ENCODE peak calls at places on chromosome 3, in eight cellular contexts. H is posterior vena cava, K is IMR-90, Y is NCI-H748 treated with DMSO at 0.1 percent for 48 hours, M is MCF 10A, W is anterior cingulate cortex, D is T-helper 17 cell, N is PC-3. F is an unnamed sample.

GRCh38 chr3:59446775-59447465 is 397.1 kb upstream of the CFAP20DC start:
- DNase-seq in H (no peak), K (no peak), Y (peak), M (no peak), W (no peak), D (no peak), N (peak), F (no peak)

GRCh38 chr3:179771797-179772196 is 119.0 kb downstream of the USP13 start:
- DNase-seq in H (no peak), K (no peak), Y (no peak), M (no peak), W (no peak), D (no peak), N (no peak), F (no peak)

GRCh38 chr3:44439499-44440295 is 37.8 kb downstream of the ZNF445 start:
- DNase-seq in H (peak), K (peak), Y (no peak), M (no peak), W (peak), D (peak), N (no peak), F (no peak)

GRCh38 chr3:52025453-52025852 is 29.8 kb upstream of the RPL29 start:
- DNase-seq in H (no peak), K (no peak), Y (no peak), M (no peak), W (no peak), D (no peak), N (no peak), F (no peak)

GRCh38 chr3:150429767-150430166 is 21.7 kb downstream of the TSC22D2 start:
- DNase-seq in H (no peak), K (no peak), Y (no peak), M (no peak), W (no peak), D (no peak), N (no peak), F (no peak)

GRCh38 chr3:121747976-121748375 is 1.6 kb downstream of the GOLGB1 start:
- DNase-seq in H (no peak), K (no peak), Y (no peak), M (no peak), W (no peak), D (no peak), N (no peak), F (no peak)

GRCh38 chr3:177824190-177824786 is 627.0 kb upstream of the TBL1XR1 start:
- DNase-seq in H (peak), K (peak), Y (no peak), M (peak), W (no peak), D (no peak), N (peak), F (no peak)

GRCh38 chr3:183371672-183371968 is 56.8 kb downstream of the MCF2L2 start:
- DNase-seq in H (no peak), K (no peak), Y (no peak), M (peak), W (no peak), D (no peak), N (peak), F (no peak)

GRCh38 chr3:149800693-149801092 is 8.3 kb upstream of the ANKUB1 start:
- DNase-seq in H (no peak), K (no peak), Y (no peak), M (no peak), W (no peak), D (no peak), N (no peak), F (no peak)

GRCh38 chr3:167657684-167658225 is 4.0 kb upstream of the WDR49 start:
- DNase-seq in H (no peak), K (no peak), Y (no peak), M (no peak), W (no peak), D (no peak), N (no peak), F (no peak)

GRCh38 chr3:193857996-193858395 is 265.0 kb downstream of the OPA1 start:
- DNase-seq in H (no peak), K (peak), Y (no peak), M (peak), W (no peak), D (no peak), N (peak), F (no peak)

GRCh38 chr3:123412811-123413588 is 35.9 kb downstream of the ADCY5 start:
- DNase-seq in H (no peak), K (no peak), Y (no peak), M (no peak), W (no peak), D (no peak), N (no peak), F (no peak)

GRCh38 chr3:52529376-52530333 is 4.0 kb downstream of the NT5DC2 start:
- DNase-seq in H (peak), K (peak), Y (no peak), M (peak), W (no peak), D (no peak), N (no peak), F (no peak)

GRCh38 chr3:131850223-131850622 is 184.6 kb downstream of the CPNE4 start:
- DNase-seq in H (no peak), K (no peak), Y (no peak), M (no peak), W (no peak), D (no peak), N (no peak), F (no peak)

GRCh38 chr3:195549931-195550519 is 6.9 kb upstream of the PPP1R2 start:
- DNase-seq in H (no peak), K (no peak), Y (no peak), M (no peak), W (no peak), D (peak), N (no peak), F (no peak)

GRCh38 chr3:175651716-175652115 is 792.6 kb downstream of the NAALADL2 start:
- DNase-seq in H (no peak), K (peak), Y (no peak), M (no peak), W (no peak), D (no peak), N (no peak), F (peak)

GRCh38 chr3:182238141-182238540 is 526.4 kb downstream of the SOX2 start:
- DNase-seq in H (no peak), K (no peak), Y (no peak), M (no peak), W (peak), D (no peak), N (no peak), F (no peak)

GRCh38 chr3:118480101-118480860 is 554.4 kb downstream of the IGSF11 start:
- DNase-seq in H (no peak), K (no peak), Y (no peak), M (no peak), W (no peak), D (no peak), N (no peak), F (no peak)

GRCh38 chr3:159189994-159190669 is 388.3 kb downstream of the MFSD1 start:
- DNase-seq in H (no peak), K (no peak), Y (no peak), M (peak), W (no peak), D (no peak), N (peak), F (no peak)

GRCh38 chr3:143442761-143443477 is 323.3 kb downstream of the CHST2 start:
- DNase-seq in H (no peak), K (peak), Y (no peak), M (no peak), W (no peak), D (no peak), N (peak), F (no peak)

GRCh38 chr3:23830869-23831484 is 25.2 kb downstream of the UBE2E1 start:
- DNase-seq in H (no peak), K (no peak), Y (no peak), M (peak), W (no peak), D (no peak), N (no peak), F (no peak)

GRCh38 chr3:71416868-71417267 is 166.7 kb downstream of the FOXP1 start:
- DNase-seq in H (no peak), K (no peak), Y (no peak), M (peak), W (no peak), D (no peak), N (peak), F (no peak)

GRCh38 chr3:118543823-118544222 is 490.8 kb downstream of the IGSF11 start:
- DNase-seq in H (no peak), K (no peak), Y (no peak), M (no peak), W (no peak), D (no peak), N (no peak), F (no peak)

GRCh38 chr3:177595789-177596188 is 398.5 kb upstream of the TBL1XR1 start:
- DNase-seq in H (no peak), K (peak), Y (no peak), M (no peak), W (no peak), D (no peak), N (no peak), F (no peak)

GRCh38 chr3:132464066-132464465 is 46.8 kb downstream of the DNAJC13 start:
- DNase-seq in H (no peak), K (peak), Y (no peak), M (no peak), W (no peak), D (no peak), N (peak), F (no peak)

GRCh38 chr3:166243511-166243910 is 406.3 kb upstream of the BCHE start:
- DNase-seq in H (no peak), K (no peak), Y (no peak), M (peak), W (no peak), D (no peak), N (no peak), F (no peak)

GRCh38 chr3:159761826-159762225 is 226.8 kb upstream of the IL12A start:
- DNase-seq in H (no peak), K (no peak), Y (no peak), M (no peak), W (no peak), D (no peak), N (no peak), F (no peak)

GRCh38 chr3:127113571-127113891 is 79.4 kb upstream of the PRR23E start:
- DNase-seq in H (no peak), K (no peak), Y (no peak), M (no peak), W (no peak), D (no peak), N (peak), F (no peak)

GRCh38 chr3:158918008-158918407 is 116.2 kb downstream of the MFSD1 start:
- DNase-seq in H (no peak), K (peak), Y (no peak), M (peak), W (peak), D (no peak), N (peak), F (no peak)

GRCh38 chr3:51966016-51966415 is 1.2 kb downstream of the PCBP4 start:
- DNase-seq in H (no peak), K (no peak), Y (no peak), M (no peak), W (peak), D (no peak), N (no peak), F (no peak)

GRCh38 chr3:30655187-30655812 is 48.9 kb downstream of the TGFBR2 start:
- DNase-seq in H (no peak), K (peak), Y (peak), M (no peak), W (no peak), D (no peak), N (peak), F (no peak)

GRCh38 chr3:55202320-55202719 is 274.5 kb upstream of the LRTM1 start:
- DNase-seq in H (no peak), K (peak), Y (no peak), M (peak), W (no peak), D (no peak), N (peak), F (no peak)

GRCh38 chr3:109643590-109643989 is 306.2 kb upstream of the DPPA4 start:
- DNase-seq in H (no peak), K (peak), Y (no peak), M (peak), W (no peak), D (no peak), N (peak), F (no peak)

GRCh38 chr3:57805263-57805662 is 49.2 kb downstream of the SLMAP start:
- DNase-seq in H (no peak), K (no peak), Y (no peak), M (no peak), W (no peak), D (no peak), N (no peak), F (no peak)

GRCh38 chr3:81894598-81894997 is 133.2 kb upstream of the GBE1 start:
- DNase-seq in H (no peak), K (no peak), Y (no peak), M (no peak), W (no peak), D (no peak), N (no peak), F (no peak)

GRCh38 chr3:100971776-100972175 is 21.4 kb downstream of the ABI3BP start:
- DNase-seq in H (no peak), K (no peak), Y (no peak), M (no peak), W (no peak), D (no peak), N (no peak), F (no peak)

GRCh38 chr3:149390772-149391212 is 13.3 kb upstream of the TM4SF1 start:
- DNase-seq in H (no peak), K (peak), Y (no peak), M (peak), W (no peak), D (no peak), N (peak), F (no peak)

GRCh38 chr3:145963111-145963510 is 197.9 kb downstream of the PLOD2 start:
- DNase-seq in H (no peak), K (no peak), Y (no peak), M (no peak), W (no peak), D (no peak), N (no peak), F (no peak)

GRCh38 chr3:45544024-45544718 is 50.4 kb upstream of the LIMD1 start:
- DNase-seq in H (no peak), K (no peak), Y (no peak), M (no peak), W (no peak), D (no peak), N (no peak), F (no peak)